ENCODE peak calls at places on chromosomes 4 and X, in four cellular contexts. G is fibroblast of lung, B is mammary epithelial cell, O is GM23338. X is an unnamed sample.

GRCh38 chrX:37993857-37994619 is 12.3 kb upstream of the SYTL5 start:
- DNase-seq in B (peak), G (no peak), O (peak), X (no peak)

GRCh38 chrX:79270401-79270800 is 96.7 kb downstream of the ITM2A start:
- DNase-seq in B (no peak), G (no peak), O (peak), X (peak)

GRCh38 chr4:96652821-96653220 is 812.9 kb downstream of the PDHA2 start:
- DNase-seq in B (no peak), O (no peak), G (no peak), X (no peak)

GRCh38 chrX:15269120-15269519 is 763 bp downstream of the ASB9 start:
- DNase-seq in B (peak), G (no peak), O (no peak), X (no peak)

GRCh38 chr4:2058264-2059033 is 678 bp upstream of the NAT8L start:
- DNase-seq in O (peak), G (no peak), B (no peak), X (no peak)

GRCh38 chr4:101037938-101038413 is 309.4 kb downstream of the PPP3CA start:
- DNase-seq in B (no peak), G (peak), O (no peak), X (peak)

GRCh38 chrX:38192007-38192625 is 28.6 kb downstream of the SRPX start:
- DNase-seq in O (peak), B (no peak), G (peak), X (no peak)

GRCh38 chr4:18075823-18076433 is 54.4 kb upstream of the LCORL start:
- DNase-seq in O (peak), B (no peak), G (no peak), X (no peak)

GRCh38 chr4:16597829-16598228 is 300.6 kb downstream of the LDB2 start:
- DNase-seq in O (peak), B (no peak), G (peak), X (no peak)

GRCh38 chr4:145216532-145216931 is 36.1 kb upstream of the OTUD4 start:
- DNase-seq in O (peak), B (peak), G (peak), X (no peak)

GRCh38 chrX:119118780-119119395 is 8.7 kb downstream of the KIAA1210 start:
- DNase-seq in G (peak), B (peak), O (peak), X (peak)

GRCh38 chr4:90457817-90458216 is 330.6 kb downstream of the CCSER1 start:
- DNase-seq in B (no peak), G (no peak), O (no peak), X (no peak)

GRCh38 chrX:53435997-53436396 is 1.8 kb upstream of the HSD17B10 start:
- DNase-seq in B (peak), G (peak), O (peak), X (no peak)

GRCh38 chr4:70701271-70701670 is 12.9 kb downstream of the UTP3 start:
- DNase-seq in O (no peak), B (peak), G (no peak), X (no peak)

GRCh38 chr4:182880387-182881356 is 36.5 kb downstream of the DCTD start:
- DNase-seq in O (no peak), B (peak), G (peak), X (no peak)

GRCh38 chr4:3207531-3208037 is 41.4 kb upstream of the MSANTD1 start:
- DNase-seq in O (no peak), B (no peak), G (no peak), X (no peak)

DNA sequence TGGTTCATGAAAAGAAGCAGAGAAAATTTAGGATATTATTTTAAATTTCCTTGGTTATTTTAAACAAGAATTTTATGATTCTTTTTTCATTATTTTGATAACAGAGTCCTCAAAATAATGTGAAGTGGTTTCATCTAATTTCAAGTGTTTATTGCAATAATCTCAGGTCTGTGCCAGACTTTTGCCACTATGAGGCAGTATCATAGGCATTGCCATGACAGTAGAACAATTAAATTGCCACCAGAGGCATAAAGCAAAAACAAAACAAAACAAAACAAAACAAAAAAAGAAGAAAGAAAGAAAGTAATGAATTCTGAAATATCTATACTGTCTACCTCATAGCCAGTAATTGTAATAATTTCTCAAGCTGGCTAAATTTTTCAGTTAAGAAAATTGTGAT is 739.2 kb downstream of the KCTD8 start:
- DNase-seq in B (no peak), G (no peak), O (no peak), X (no peak)
- TF ChIP-seq EZH2 in B (no peak), G (no peak), O (no peak), X (no peak)

GRCh38 chr4:173531085-173531965 is 1.3 kb upstream of the HAND2 start:
- DNase-seq in G (no peak), B (no peak), O (peak), X (no peak)

GRCh38 chr4:173529505-173530325 is at the start of gene HAND2:
- DNase-seq in G (peak), O (peak), B (no peak), X (peak)

GRCh38 chr4:173528378-173529321 is 1.4 kb downstream of the HAND2 start:
- DNase-seq in B (no peak), G (no peak), O (peak), X (no peak)

GRCh38 chr4:173532725-173533511 is 2.9 kb upstream of the HAND2 start:
- DNase-seq in G (no peak), B (no peak), O (peak), X (no peak)

GRCh38 chr4:173530326-173531062 is 465 bp upstream of the HAND2 start:
- DNase-seq in O (peak), G (no peak), B (no peak), X (no peak)
- TF ChIP-seq EZH2 in O (peak), G (peak), B (peak), X (no peak)

DNA sequence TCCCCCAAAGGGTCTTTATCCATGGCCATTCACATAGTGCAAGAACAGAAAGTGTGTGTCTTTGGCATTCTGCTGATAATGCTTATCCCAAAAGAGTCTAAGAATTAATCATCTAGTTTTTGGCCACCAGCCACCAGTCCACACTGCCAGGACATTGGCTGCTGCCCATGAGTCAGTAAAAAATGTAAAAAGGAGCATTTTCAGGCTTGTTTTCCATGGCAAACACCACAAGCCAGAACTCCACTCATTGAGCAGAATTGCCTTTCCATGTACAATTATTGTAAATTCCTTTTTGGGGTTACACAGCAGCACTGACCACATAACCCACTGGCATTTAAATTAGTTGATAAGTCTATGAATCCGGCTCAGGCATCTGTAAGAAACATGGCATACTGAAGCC is 89.2 kb upstream of the PRDX4 start:
- DNase-seq in O (no peak), G (peak), B (peak), X (no peak)
- TF ChIP-seq EZH2 in O (no peak), G (no peak), B (no peak), X (no peak)

GRCh38 chrX:3592184-3592583 is 121.3 kb downstream of the PRKX start:
- DNase-seq in O (peak), G (no peak), B (no peak), X (no peak)
- TF ChIP-seq EZH2 in O (no peak), G (no peak), B (no peak), X (no peak)

DNA sequence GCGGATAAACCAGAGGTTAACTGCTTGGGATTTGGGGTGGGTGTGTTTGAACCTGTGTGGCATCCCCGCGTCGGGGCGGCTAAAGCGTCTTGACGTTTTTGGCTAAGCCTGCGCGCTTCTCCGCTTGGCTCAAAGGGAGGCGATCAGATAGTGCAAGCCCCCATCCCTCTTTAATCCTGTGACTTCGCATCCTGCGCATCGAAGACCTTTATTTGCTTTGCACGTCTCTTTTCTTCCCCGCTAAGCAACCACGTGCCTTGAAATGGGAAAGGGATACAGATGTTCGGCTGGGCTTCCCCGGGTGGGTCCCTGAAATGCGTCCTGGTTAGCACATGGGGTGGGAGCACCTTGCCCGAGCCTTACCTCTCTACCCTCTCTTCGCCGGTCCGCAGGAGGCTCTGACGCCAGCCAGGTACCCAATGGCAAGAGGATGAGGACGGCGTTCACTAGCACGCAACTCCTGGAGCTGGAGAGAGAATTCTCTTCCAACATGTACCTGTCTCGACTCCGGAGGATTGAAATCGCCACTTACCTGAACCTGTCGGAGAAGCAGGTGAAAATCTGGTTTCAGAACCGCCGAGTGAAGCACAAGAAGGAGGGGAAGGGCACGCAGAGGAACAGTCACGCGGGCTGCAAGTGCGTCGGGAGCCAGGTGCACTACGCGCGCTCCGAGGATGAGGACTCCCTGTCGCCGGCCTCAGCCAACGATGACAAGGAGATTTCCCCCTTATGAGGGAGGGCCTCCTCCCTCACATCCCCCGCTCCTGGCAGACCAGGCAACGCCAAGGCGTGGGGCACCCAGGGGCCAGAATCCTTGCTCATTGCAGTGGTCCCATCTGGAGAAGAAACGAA is 1.5 kb downstream of the GSX2 start:
- DNase-seq in O (peak), B (no peak), G (no peak), X (no peak)
- TF ChIP-seq EZH2 in O (peak), B (no peak), G (peak), X (no peak)

DNA sequence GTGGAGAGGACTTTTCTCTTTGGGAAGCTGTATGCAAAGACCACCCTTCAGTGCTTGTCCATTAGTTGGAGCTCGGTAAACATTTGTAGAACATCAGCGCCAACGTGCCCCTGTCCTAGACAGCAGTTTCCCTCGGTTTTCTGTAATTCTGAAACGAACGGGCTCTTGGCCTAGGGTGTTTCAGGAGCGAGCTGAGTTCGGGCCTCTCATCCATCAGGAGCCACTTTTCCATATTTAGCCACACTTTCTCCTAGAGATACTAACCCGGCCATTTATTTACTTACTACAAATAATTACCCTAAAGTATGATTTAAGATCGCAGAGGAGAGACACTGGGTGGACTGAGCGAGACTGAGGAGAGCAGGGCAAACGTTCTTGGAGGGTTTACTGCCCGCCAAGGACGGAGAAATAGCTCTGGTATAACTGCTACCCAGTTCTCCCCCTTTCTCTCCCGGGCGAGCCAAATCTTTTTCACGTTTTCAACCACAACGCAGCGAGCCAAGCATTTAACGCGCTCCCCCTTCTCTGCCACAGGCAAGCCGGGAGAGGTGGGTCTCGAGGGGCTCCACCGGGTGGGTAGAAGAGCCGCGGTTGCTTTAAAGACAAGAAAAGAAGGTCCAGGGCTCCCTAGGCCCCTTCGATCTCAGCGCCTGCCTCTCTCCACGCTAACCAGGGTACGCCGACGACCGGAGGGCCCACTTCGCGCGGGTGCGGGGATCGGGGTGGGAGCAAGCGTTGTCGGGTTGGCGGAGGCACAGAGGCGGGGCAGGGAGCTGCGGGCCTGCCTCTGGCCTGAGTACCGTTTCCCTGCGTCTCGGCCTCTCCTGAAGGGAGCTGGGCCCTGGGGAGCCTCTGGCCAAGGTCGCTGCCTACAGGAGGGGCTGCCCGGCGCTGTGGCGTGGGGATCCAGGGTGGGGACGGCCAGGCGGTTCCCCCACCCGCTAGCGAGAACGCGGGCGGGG is 10.8 kb upstream of the PITX2 start:
- DNase-seq in O (peak), G (no peak), B (no peak), X (no peak)
- TF ChIP-seq EZH2 in O (peak), G (no peak), B (no peak), X (no peak)

DNA sequence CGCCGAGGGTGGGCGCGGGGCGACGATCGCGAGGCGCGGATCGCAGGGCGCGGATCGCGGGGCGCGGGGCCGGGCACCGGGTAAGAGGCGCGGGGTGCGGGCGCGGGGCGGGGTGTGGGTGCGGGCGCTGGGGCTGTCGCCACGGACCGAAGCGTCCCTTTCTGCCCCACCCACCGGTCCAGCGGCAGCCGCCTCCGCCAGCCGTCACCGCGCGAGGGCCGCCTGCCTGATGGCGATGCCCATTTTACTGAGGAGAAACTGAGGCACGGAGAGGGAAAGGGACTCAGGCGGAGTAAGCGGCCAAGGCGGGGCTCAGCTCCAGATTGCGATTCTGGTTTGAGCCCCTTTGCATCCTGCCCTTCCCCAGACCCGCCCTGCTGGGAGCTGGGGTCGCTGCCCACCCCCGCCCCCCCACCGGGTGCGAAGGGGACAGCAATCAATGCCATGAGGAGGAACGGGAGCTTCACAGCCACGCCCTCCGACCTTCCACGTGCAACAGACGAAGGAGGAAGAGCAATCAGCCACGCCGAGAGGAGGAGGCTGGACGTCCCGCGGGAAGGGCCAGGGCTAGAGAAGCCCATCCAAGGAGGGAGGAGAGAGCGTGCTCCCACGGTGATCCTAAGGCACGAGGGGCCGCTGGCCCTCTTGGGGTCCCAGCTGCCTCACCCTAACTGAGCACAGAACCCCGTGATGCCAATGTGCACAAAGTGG is 10.9 kb upstream of the MAN2B2 start:
- DNase-seq in G (no peak), O (peak), B (no peak), X (no peak)
- TF ChIP-seq EZH2 in G (peak), O (peak), B (no peak), X (no peak)

DNA sequence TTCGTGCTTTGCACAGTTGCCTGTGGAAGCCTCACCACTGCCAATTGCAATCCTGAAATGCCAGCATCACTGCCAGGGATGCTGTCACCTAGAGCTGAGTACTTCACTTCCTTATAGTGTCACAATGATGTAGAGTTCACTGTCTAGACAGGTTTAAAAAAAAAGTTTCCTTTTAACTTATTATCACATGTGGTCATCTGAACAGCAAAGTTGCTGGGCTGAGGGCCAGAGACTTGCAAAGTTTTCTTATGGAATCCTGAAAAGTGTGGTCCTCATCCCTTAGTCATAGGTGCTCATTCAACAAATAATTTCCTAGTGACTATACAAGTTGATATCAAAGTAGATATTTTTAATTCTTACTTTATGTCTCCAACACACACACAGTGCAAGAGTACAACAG is 21.1 kb downstream of the TRAM1L1 start:
- DNase-seq in B (peak), O (no peak), G (peak), X (no peak)
- TF ChIP-seq EZH2 in B (no peak), O (no peak), G (no peak), X (no peak)

GRCh38 chr4:41747230-41748055 is 1.1 kb downstream of the PHOX2B start:
- DNase-seq in B (no peak), O (peak), G (no peak), X (no peak)

GRCh38 chr4:41746025-41746439 is 2.5 kb downstream of the PHOX2B start:
- DNase-seq in B (no peak), O (peak), G (no peak), X (no peak)

GRCh38 chr4:41745292-41746024 is 3.1 kb downstream of the PHOX2B start:
- DNase-seq in O (peak), G (no peak), B (no peak), X (no peak)

GRCh38 chr4:41748074-41748787 is at the start of gene PHOX2B:
- DNase-seq in B (no peak), G (no peak), O (peak), X (no peak)

GRCh38 chr4:41746440-41747229 is 1.9 kb downstream of the PHOX2B start:
- DNase-seq in G (no peak), B (no peak), O (peak), X (no peak)
- TF ChIP-seq EZH2 in G (peak), B (peak), O (peak), X (no peak)

GRCh38 chr4:8860892-8861575 is 10.6 kb downstream of the HMX1 start:
- DNase-seq in B (no peak), G (no peak), O (peak), X (no peak)
- TF ChIP-seq EZH2 in B (no peak), G (no peak), O (peak), X (no peak)